ENCODE peak calls at places on chromosomes 3 and 15, in six cellular contexts. H is WTC11, C is A549, E is HepG2, A is K562, M is H1. P is an unnamed sample.

GRCh38 chr3:134590766-134591165 is 60.1 kb downstream of the KY start:
- DNase-seq in H (no peak), C (no peak), E (no peak), A (no peak), M (no peak), P (no peak)

GRCh38 chr3:119809249-119810017 is 27.5 kb downstream of the NR1I2 start:
- DNase-seq in H (peak), C (no peak), E (no peak), A (no peak), M (no peak), P (no peak)

GRCh38 chr15:88301311-88301710 is 44.8 kb upstream of the NTRK3 start:
- DNase-seq in H (no peak), C (no peak), E (no peak), A (no peak), M (no peak), P (no peak)

GRCh38 chr3:189914799-189915198 is 205.9 kb downstream of the P3H2 start:
- DNase-seq in H (no peak), C (peak), E (no peak), A (no peak), M (no peak), P (peak)

GRCh38 chr15:95972136-95972553 is 358.4 kb upstream of the NR2F2 start:
- DNase-seq in H (no peak), C (no peak), E (no peak), A (peak), M (no peak), P (no peak)

GRCh38 chr3:149251186-149251585 is 29.6 kb upstream of the CP start:
- DNase-seq in H (no peak), C (no peak), E (no peak), A (no peak), M (no peak), P (no peak)

GRCh38 chr15:41870689-41871081 is 23.2 kb downstream of the SPTBN5 start:
- DNase-seq in H (no peak), C (no peak), E (no peak), A (no peak), M (no peak), P (no peak)

GRCh38 chr3:58691997-58692396 is 25.4 kb upstream of the FAM3D start:
- DNase-seq in H (no peak), C (peak), E (no peak), A (no peak), M (no peak), P (no peak)

GRCh38 chr15:83278191-83278590 is 6.3 kb downstream of the BNC1 start:
- DNase-seq in H (no peak), C (peak), E (no peak), A (no peak), M (no peak), P (no peak)

GRCh38 chr3:134642445-134643149 is 8.2 kb downstream of the KY start:
- DNase-seq in H (no peak), C (no peak), E (no peak), A (no peak), M (peak), P (no peak)

GRCh38 chr3:22861426-22861825 is 341.7 kb upstream of the UBE2E2 start:
- DNase-seq in H (no peak), C (no peak), E (no peak), A (no peak), M (no peak), P (no peak)

GRCh38 chr3:155963557-155963956 is 93.1 kb downstream of the GMPS start:
- DNase-seq in H (no peak), C (no peak), E (no peak), A (no peak), M (no peak), P (peak)

GRCh38 chr15:35827156-35827555 is 281.2 kb upstream of the DPH6 start:
- DNase-seq in H (no peak), C (no peak), E (no peak), A (no peak), M (no peak), P (peak)

GRCh38 chr3:55245391-55245790 is 241.7 kb downstream of the WNT5A start:
- DNase-seq in H (no peak), C (no peak), E (no peak), A (no peak), M (no peak), P (no peak)

GRCh38 chr3:145017959-145018358 is 1046.3 kb downstream of the DIPK2A start:
- DNase-seq in H (no peak), C (no peak), E (no peak), A (no peak), M (no peak), P (no peak)

GRCh38 chr3:117688583-117688982 is 979.0 kb downstream of the TUSC7 start:
- DNase-seq in H (peak), C (no peak), E (no peak), A (no peak), M (no peak), P (no peak)

GRCh38 chr3:12465151-12465795 is 19.0 kb upstream of the TSEN2 start:
- DNase-seq in H (no peak), C (no peak), E (no peak), A (no peak), M (no peak), P (no peak)

GRCh38 chr3:37453393-37454391 is 279.3 kb upstream of the LRRFIP2 start:
- DNase-seq in H (peak), C (no peak), E (peak), A (no peak), M (peak), P (no peak)

GRCh38 chr15:50463423-50464358 is 39.5 kb downstream of the USP8 start:
- DNase-seq in H (no peak), C (no peak), E (peak), A (no peak), M (no peak), P (peak)

GRCh38 chr15:63506537-63507035 is 2.2 kb downstream of the USP3 start:
- DNase-seq in H (no peak), C (peak), E (peak), A (no peak), M (no peak), P (peak)

GRCh38 chr15:57237282-57237642 is 139.0 kb upstream of the CGNL1 start:
- DNase-seq in H (no peak), C (no peak), E (no peak), A (no peak), M (no peak), P (no peak)
- TF ChIP-seq JUN in H (no peak), C (no peak), E (no peak), A (no peak), M (no peak), P (no peak)

GRCh38 chr3:175349181-175349580 is 490.0 kb downstream of the NAALADL2 start:
- DNase-seq in H (no peak), C (no peak), E (no peak), A (no peak), M (no peak), P (no peak)
- TF ChIP-seq MAX in H (no peak), C (no peak), E (no peak), A (no peak), M (no peak), P (no peak)

DNA sequence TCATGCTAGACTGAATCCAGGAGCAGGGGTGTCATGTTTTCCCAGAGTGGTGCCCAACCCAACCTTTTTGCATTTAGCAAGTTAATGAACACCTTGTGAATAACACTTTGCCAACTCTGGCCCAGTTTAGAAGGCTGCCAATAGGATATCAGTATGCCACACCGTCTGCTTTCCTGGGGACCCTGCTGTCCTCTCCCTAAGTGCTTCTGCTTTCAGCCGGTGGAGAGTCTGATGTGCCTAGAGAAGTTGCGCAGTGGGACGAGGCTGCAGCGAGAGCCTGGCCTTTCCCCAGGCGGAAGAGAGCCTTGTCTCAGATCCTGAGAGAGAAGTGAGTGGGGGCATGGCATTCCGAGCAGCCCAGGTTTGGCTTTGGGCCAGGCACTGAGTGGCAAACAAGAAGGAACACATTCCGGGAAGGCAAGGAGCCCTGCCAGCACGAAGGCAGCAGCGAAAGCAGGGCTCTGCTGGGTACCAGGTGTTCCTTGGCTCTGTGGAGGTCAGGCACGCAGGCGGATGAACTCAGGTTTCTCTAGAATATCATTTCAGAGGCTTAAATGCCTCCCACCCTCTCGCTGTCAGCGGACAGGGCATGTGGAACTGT is 36.9 kb downstream of the SENP8 start:
- DNase-seq in H (no peak), C (peak), E (no peak), A (no peak), M (peak), P (peak)
- TF ChIP-seq JUN in H (no peak), C (no peak), E (no peak), A (no peak), M (no peak), P (no peak)

DNA sequence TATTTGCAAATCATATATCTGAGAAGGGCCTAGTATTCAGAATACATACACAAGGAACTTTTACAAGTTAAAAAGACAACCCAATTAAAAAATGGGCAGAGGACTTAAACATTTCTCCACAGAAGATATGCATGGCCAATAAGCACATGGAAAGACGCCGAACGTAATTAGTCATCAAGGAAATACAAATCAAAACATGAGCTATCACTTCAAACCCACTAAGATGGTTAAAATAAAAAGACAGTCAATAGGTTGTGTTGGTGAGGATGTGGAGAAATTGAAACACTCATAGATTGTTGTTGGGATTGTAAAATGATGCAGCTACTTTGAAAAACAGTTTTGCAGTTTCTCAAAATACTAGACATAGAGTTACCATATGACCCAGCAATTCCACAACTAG is 61.2 kb upstream of the NEO1 start:
- DNase-seq in H (no peak), C (no peak), E (no peak), A (no peak), M (no peak), P (no peak)
- TF ChIP-seq MAX in H (no peak), C (no peak), E (no peak), A (no peak), M (no peak), P (no peak)

GRCh38 chr15:60396964-60397771 is 618 bp downstream of the ANXA2 start:
- DNase-seq in H (peak), C (peak), E (no peak), A (peak), M (peak), P (no peak)
- TF ChIP-seq JUN in H (no peak), C (no peak), E (no peak), A (no peak), M (no peak), P (no peak)

GRCh38 chr3:61646360-61646759 is 85.0 kb downstream of the PTPRG start:
- DNase-seq in H (no peak), C (no peak), E (no peak), A (no peak), M (no peak), P (no peak)
- TF ChIP-seq MAX in H (no peak), C (no peak), E (no peak), A (no peak), M (no peak), P (no peak)